ENCODE peak calls at places on chromosome 1, in nine cellular contexts. One of them, this sample, is unnamed.

GRCh38 chr1:234743866-234744581 is 134.0 kb upstream of the IRF2BP2 start:
- DNase-seq in breast epithelium: no peak
- DNase-seq in tibial nerve: no peak
- DNase-seq in heart left ventricle: no peak
- DNase-seq in transverse colon: no peak
- DNase-seq in A549: no peak
- DNase-seq in sigmoid colon: no peak
- DNase-seq in stomach: no peak
- DNase-seq in lower leg skin: no peak
- DNase-seq in this sample: no peak

GRCh38 chr1:76501576-76502219 is 365.6 kb upstream of the ST6GALNAC5 start:
- DNase-seq in breast epithelium: no peak
- DNase-seq in tibial nerve: no peak
- DNase-seq in heart left ventricle: no peak
- DNase-seq in transverse colon: no peak
- DNase-seq in A549: no peak
- DNase-seq in sigmoid colon: no peak
- DNase-seq in stomach: no peak
- DNase-seq in lower leg skin: no peak
- DNase-seq in this sample: peak; percentile 45

GRCh38 chr1:61184035-61184713 is 101.8 kb downstream of the NFIA start:
- DNase-seq in breast epithelium: peak; percentile 96
- DNase-seq in tibial nerve: peak; percentile 87
- DNase-seq in heart left ventricle: peak; percentile 96
- DNase-seq in transverse colon: peak; percentile 88
- DNase-seq in A549: peak; percentile 19
- DNase-seq in sigmoid colon: peak; percentile 98
- DNase-seq in stomach: peak; percentile 96
- DNase-seq in lower leg skin: peak; percentile 93
- DNase-seq in this sample: peak; percentile 72

GRCh38 chr1:7646981-7647901 is 123.9 kb upstream of the VAMP3 start:
- DNase-seq in breast epithelium: peak; percentile 77
- DNase-seq in tibial nerve: peak; percentile 67
- DNase-seq in heart left ventricle: peak; percentile 62
- DNase-seq in transverse colon: peak; percentile 74
- DNase-seq in A549: peak; percentile 88
- DNase-seq in sigmoid colon: peak; percentile 84
- DNase-seq in stomach: peak; percentile 85
- DNase-seq in lower leg skin: peak; percentile 31
- DNase-seq in this sample: peak; percentile 70

GRCh38 chr1:47230692-47231313 is 1.2 kb downstream of the TAL1 start:
- DNase-seq in breast epithelium: no peak
- DNase-seq in tibial nerve: no peak
- DNase-seq in heart left ventricle: peak; percentile 51
- DNase-seq in transverse colon: no peak
- DNase-seq in A549: no peak
- DNase-seq in sigmoid colon: no peak
- DNase-seq in stomach: no peak
- DNase-seq in lower leg skin: no peak
- DNase-seq in this sample: no peak

GRCh38 chr1:11804666-11805453 is 904 bp downstream of the MTHFR start:
- DNase-seq in breast epithelium: peak; percentile 59
- DNase-seq in tibial nerve: peak; percentile 51
- DNase-seq in heart left ventricle: peak; percentile 78
- DNase-seq in transverse colon: peak; percentile 65
- DNase-seq in A549: no peak
- DNase-seq in sigmoid colon: peak; percentile 85
- DNase-seq in stomach: peak; percentile 66
- DNase-seq in lower leg skin: no peak
- DNase-seq in this sample: peak; percentile 89

GRCh38 chr1:201703646-201704438 is 125.1 kb upstream of the IPO9 start:
- DNase-seq in breast epithelium: peak; percentile 84
- DNase-seq in tibial nerve: peak; percentile 70
- DNase-seq in heart left ventricle: peak; percentile 88
- DNase-seq in transverse colon: peak; percentile 85
- DNase-seq in A549: peak; percentile 85
- DNase-seq in sigmoid colon: peak; percentile 94
- DNase-seq in stomach: peak; percentile 88
- DNase-seq in lower leg skin: peak; percentile 65
- DNase-seq in this sample: peak; percentile 81

GRCh38 chr1:5917281-5917590 is 75.0 kb downstream of the NPHP4 start:
- DNase-seq in breast epithelium: no peak
- DNase-seq in tibial nerve: no peak
- DNase-seq in heart left ventricle: no peak
- DNase-seq in transverse colon: no peak
- DNase-seq in A549: no peak
- DNase-seq in sigmoid colon: no peak
- DNase-seq in stomach: no peak
- DNase-seq in lower leg skin: no peak
- DNase-seq in this sample: no peak

GRCh38 chr1:25733271-25733670 is 66.7 kb upstream of the SELENON start:
- DNase-seq in breast epithelium: no peak
- DNase-seq in tibial nerve: no peak
- DNase-seq in heart left ventricle: no peak
- DNase-seq in transverse colon: no peak
- DNase-seq in A549: no peak
- DNase-seq in sigmoid colon: no peak
- DNase-seq in stomach: no peak
- DNase-seq in lower leg skin: no peak
- DNase-seq in this sample: no peak

GRCh38 chr1:11180342-11180744 is 8.8 kb upstream of the ANGPTL7 start:
- DNase-seq in breast epithelium: no peak
- DNase-seq in tibial nerve: no peak
- DNase-seq in heart left ventricle: no peak
- DNase-seq in transverse colon: no peak
- DNase-seq in A549: no peak
- DNase-seq in sigmoid colon: no peak
- DNase-seq in stomach: no peak
- DNase-seq in lower leg skin: no peak
- DNase-seq in this sample: peak; percentile 31

DNA sequence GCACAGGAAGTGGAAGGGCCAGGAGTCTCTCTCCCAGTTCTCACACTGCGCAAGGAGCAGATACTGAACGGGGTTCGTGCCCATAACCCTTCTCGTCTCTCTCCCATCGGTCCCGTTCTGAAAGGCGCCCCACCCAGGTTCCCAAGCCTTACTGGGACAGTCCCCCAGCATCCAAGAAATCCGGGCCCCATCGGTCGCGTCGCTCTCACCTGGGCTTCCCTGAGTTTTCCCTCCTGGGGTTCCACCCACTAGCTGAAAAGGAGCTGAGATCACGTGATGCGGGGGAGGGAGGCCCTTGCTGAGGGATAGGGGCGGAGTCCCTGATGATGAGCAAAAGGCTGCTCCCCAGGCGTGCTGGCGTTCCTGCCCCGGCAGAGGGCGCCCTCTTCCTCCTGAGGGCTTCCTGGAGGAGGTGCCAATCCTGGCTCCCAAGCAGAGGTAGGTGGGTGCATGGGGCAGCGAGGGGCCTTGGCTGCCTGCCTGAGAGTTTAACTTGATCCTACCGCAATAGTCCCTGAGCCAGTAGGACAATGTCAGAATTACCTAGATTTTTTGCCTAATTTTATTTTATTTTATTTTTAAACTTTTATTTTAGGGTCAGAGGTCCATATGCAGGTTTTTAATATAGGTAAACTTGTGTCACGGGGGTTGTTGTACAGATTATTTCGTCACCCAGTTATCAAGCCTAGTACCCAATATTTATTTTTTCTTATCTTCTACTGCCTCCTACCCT is at the start of gene SPOCD1:
- DNase-seq in breast epithelium: no peak
- DNase-seq in tibial nerve: peak; percentile 55
- DNase-seq in heart left ventricle: peak; percentile 76
- DNase-seq in transverse colon: peak; percentile 91
- DNase-seq in A549: peak; percentile 79
- DNase-seq in sigmoid colon: peak; percentile 81
- DNase-seq in stomach: peak; percentile 84
- DNase-seq in lower leg skin: peak; percentile 66
- DNase-seq in this sample: peak; percentile 89
- TF ChIP-seq POLR2A in breast epithelium: no peak
- TF ChIP-seq POLR2A in tibial nerve: no peak
- TF ChIP-seq POLR2A in heart left ventricle: no peak
- TF ChIP-seq POLR2A in transverse colon: no peak
- TF ChIP-seq POLR2A in A549: no peak
- TF ChIP-seq POLR2A in sigmoid colon: no peak
- TF ChIP-seq POLR2A in stomach: no peak
- TF ChIP-seq POLR2A in lower leg skin: no peak
- TF ChIP-seq POLR2A in this sample: no peak

GRCh38 chr1:207027921-207028320 is 4.6 kb downstream of the C1orf116 start:
- DNase-seq in breast epithelium: no peak
- DNase-seq in tibial nerve: no peak
- DNase-seq in heart left ventricle: no peak
- DNase-seq in transverse colon: no peak
- DNase-seq in A549: no peak
- DNase-seq in sigmoid colon: no peak
- DNase-seq in stomach: no peak
- DNase-seq in lower leg skin: no peak
- DNase-seq in this sample: no peak

GRCh38 chr1:207025144-207025880 is 7.2 kb downstream of the C1orf116 start:
- DNase-seq in breast epithelium: no peak
- DNase-seq in tibial nerve: no peak
- DNase-seq in heart left ventricle: peak; percentile 46
- DNase-seq in transverse colon: no peak
- DNase-seq in A549: no peak
- DNase-seq in sigmoid colon: no peak
- DNase-seq in stomach: peak; percentile 72
- DNase-seq in lower leg skin: no peak
- DNase-seq in this sample: peak; percentile 73

GRCh38 chr1:207026177-207026576 is 6.4 kb downstream of the C1orf116 start:
- DNase-seq in breast epithelium: no peak
- DNase-seq in tibial nerve: no peak
- DNase-seq in heart left ventricle: no peak
- DNase-seq in transverse colon: no peak
- DNase-seq in A549: no peak
- DNase-seq in sigmoid colon: no peak
- DNase-seq in stomach: no peak
- DNase-seq in lower leg skin: no peak
- DNase-seq in this sample: no peak

GRCh38 chr1:207028884-207029283 is 3.7 kb downstream of the C1orf116 start:
- DNase-seq in breast epithelium: no peak
- DNase-seq in tibial nerve: no peak
- DNase-seq in heart left ventricle: no peak
- DNase-seq in transverse colon: peak; percentile 50
- DNase-seq in A549: no peak
- DNase-seq in sigmoid colon: no peak
- DNase-seq in stomach: peak; percentile 45
- DNase-seq in lower leg skin: no peak
- DNase-seq in this sample: no peak

DNA sequence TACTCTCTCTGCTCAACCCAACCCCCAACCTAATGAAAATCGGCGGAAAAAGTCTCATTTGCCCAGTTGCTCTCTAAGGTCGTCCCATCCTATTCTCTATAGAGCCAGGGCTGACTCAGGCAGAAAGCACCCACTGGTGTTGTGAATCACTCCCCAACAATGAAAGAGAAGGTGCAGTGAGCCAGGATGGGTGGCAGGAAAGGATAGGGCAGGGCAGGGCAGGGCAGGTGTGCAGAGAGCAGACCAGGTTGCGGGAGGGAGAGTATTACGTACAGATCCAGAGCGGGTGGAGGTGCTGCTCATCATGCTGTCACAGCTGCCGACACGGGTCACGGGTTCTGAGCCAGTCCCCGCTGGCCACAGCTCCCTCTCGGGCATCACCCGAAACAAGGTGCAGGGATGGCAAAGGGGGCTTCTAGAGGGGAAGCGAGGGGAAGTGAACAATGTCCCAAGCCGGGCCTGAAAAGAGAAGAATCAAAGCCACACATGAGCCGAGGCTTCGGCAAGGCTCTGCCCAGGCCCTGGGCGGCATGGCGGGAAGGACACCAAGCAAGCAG is 5.3 kb downstream of the C1orf116 start:
- DNase-seq in breast epithelium: no peak
- DNase-seq in tibial nerve: no peak
- DNase-seq in heart left ventricle: no peak
- DNase-seq in transverse colon: peak; percentile 82
- DNase-seq in A549: peak; percentile 91
- DNase-seq in sigmoid colon: no peak
- DNase-seq in stomach: peak; percentile 66
- DNase-seq in lower leg skin: peak; percentile 60
- DNase-seq in this sample: no peak
- TF ChIP-seq POLR2A in breast epithelium: no peak
- TF ChIP-seq POLR2A in tibial nerve: no peak
- TF ChIP-seq POLR2A in heart left ventricle: no peak
- TF ChIP-seq POLR2A in transverse colon: peak; percentile 28
- TF ChIP-seq POLR2A in A549: no peak
- TF ChIP-seq POLR2A in sigmoid colon: no peak
- TF ChIP-seq POLR2A in stomach: no peak
- TF ChIP-seq POLR2A in lower leg skin: no peak
- TF ChIP-seq POLR2A in this sample: no peak

DNA sequence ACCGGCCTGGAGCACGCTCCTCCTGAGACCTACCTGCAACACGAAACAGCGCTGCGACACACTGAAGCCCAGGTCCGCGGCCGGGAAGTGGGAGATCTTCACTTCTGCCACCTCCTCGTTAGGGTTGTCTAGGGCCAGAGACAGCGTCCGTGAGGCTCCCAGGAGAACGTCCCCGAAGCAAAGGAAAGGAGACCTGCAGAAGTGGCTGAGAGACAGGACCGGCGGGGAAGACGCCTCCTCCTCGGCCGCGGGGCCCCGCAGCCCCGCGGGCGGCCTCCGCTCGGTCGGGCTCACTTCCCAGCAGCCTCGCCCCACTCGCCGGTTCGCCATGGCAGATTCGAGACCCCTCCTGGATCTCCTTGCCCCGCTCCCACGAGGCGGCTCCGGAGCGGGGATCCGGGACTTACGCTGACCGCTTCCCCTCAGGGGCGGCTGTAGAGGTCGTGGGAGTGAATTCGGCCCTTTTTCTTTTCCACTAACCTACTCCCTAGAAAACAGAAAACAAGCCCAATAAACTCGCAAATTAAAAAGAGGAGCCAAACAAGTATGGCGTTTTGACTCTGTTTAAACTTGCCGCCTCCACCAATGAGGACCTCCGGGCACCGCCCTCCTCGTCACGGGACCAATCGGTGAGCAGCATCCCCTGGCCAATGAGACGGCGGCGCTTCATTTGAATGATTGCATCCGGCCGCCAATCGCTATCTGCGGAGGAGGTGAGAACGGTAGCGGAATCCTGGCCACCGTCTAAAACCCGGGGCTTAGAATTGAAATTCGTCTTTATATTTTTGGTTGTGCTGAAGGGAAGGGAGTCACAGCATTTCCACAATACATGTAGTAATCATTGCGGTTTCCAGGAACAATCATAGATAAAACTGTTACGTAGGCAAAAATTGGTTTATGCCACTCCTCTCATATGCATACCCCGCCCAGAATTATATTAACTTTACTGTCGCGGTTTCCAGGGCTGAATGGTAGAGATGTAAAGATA is at the start of gene ASPM:
- DNase-seq in breast epithelium: peak; percentile 92
- DNase-seq in tibial nerve: peak; percentile 91
- DNase-seq in heart left ventricle: peak; percentile 96
- DNase-seq in transverse colon: peak; percentile 95
- DNase-seq in A549: peak; percentile 87
- DNase-seq in sigmoid colon: peak; percentile 97
- DNase-seq in stomach: peak; percentile 93
- DNase-seq in lower leg skin: peak; percentile 93
- DNase-seq in this sample: peak; percentile 97
- TF ChIP-seq POLR2A in breast epithelium: no peak
- TF ChIP-seq POLR2A in tibial nerve: no peak
- TF ChIP-seq POLR2A in heart left ventricle: no peak
- TF ChIP-seq POLR2A in transverse colon: no peak
- TF ChIP-seq POLR2A in A549: no peak
- TF ChIP-seq POLR2A in sigmoid colon: no peak
- TF ChIP-seq POLR2A in stomach: no peak
- TF ChIP-seq POLR2A in lower leg skin: no peak
- TF ChIP-seq POLR2A in this sample: peak; percentile 81

GRCh38 chr1:109397451-109398342 is at the start of gene SORT1:
- DNase-seq in breast epithelium: peak; percentile 71
- DNase-seq in tibial nerve: peak; percentile 60
- DNase-seq in heart left ventricle: peak; percentile 93
- DNase-seq in transverse colon: peak; percentile 85
- DNase-seq in A549: peak; percentile 53
- DNase-seq in sigmoid colon: peak; percentile 95
- DNase-seq in stomach: peak; percentile 85
- DNase-seq in lower leg skin: peak; percentile 64
- DNase-seq in this sample: peak; percentile 75
- TF ChIP-seq POLR2A in breast epithelium: no peak
- TF ChIP-seq POLR2A in tibial nerve: peak; percentile 69
- TF ChIP-seq POLR2A in heart left ventricle: peak; percentile 10
- TF ChIP-seq POLR2A in transverse colon: peak; percentile 14
- TF ChIP-seq POLR2A in A549: peak; percentile 37
- TF ChIP-seq POLR2A in sigmoid colon: no peak
- TF ChIP-seq POLR2A in stomach: no peak
- TF ChIP-seq POLR2A in lower leg skin: no peak
- TF ChIP-seq POLR2A in this sample: no peak

This sample was measured in erythroblast.